ENCODE peak calls at places on chromosomes 6 and 20, in four cellular contexts. R, W, I and G are unnamed samples.

GRCh38 chr6:161393839-161394364 is 120.0 kb upstream of the AGPAT4 start:
- DNase-seq in R (peak; percentile 30), W (no peak), I (no peak), G (peak; percentile 59)

GRCh38 chr6:133681880-133682279 is 207.0 kb upstream of the TCF21 start:
- DNase-seq in R (no peak), W (no peak), I (no peak), G (no peak)

GRCh38 chr6:156917213-156917612 is 140.0 kb downstream of the ARID1B start:
- DNase-seq in R (no peak), W (no peak), I (no peak), G (no peak)

GRCh38 chr6:88650029-88650619 is 313.3 kb downstream of the RNGTT start:
- DNase-seq in R (no peak), W (no peak), I (peak; percentile 66), G (peak; percentile 23)

GRCh38 chr6:106069478-106069877 is 16.7 kb upstream of the PRDM1 start:
- DNase-seq in R (no peak), W (no peak), I (peak; percentile 69), G (no peak)

GRCh38 chr6:131954099-131954774 is 3.1 kb upstream of the CCN2 start:
- DNase-seq in R (no peak), W (no peak), I (no peak), G (no peak)

GRCh38 chr20:59742351-59743095 is 138.2 kb downstream of the PHACTR3 start:
- DNase-seq in R (no peak), W (no peak), I (no peak), G (no peak)

GRCh38 chr6:108742041-108742440 is 106.2 kb upstream of the ARMC2 start:
- DNase-seq in R (no peak), W (no peak), I (no peak), G (no peak)

GRCh38 chr6:37602360-37602759 is 95.3 kb downstream of the MDGA1 start:
- DNase-seq in R (no peak), W (no peak), I (no peak), G (no peak)

GRCh38 chr6:135310291-135310690 is 129.2 kb downstream of the MYB start:
- DNase-seq in R (no peak), W (no peak), I (no peak), G (no peak)

GRCh38 chr6:5457036-5457435 is 195.7 kb downstream of the FARS2 start:
- DNase-seq in R (no peak), W (no peak), I (no peak), G (no peak)

GRCh38 chr6:46279874-46280273 is 109.1 kb upstream of the ENPP5 start:
- DNase-seq in R (no peak), W (no peak), I (no peak), G (no peak)

GRCh38 chr6:168517742-168518347 is 76.9 kb downstream of the SMOC2 start:
- DNase-seq in R (no peak), W (no peak), I (no peak), G (no peak)

GRCh38 chr20:62655291-62656204 is 13.2 kb downstream of the SLCO4A1 start:
- DNase-seq in R (no peak), W (no peak), I (no peak), G (no peak)

GRCh38 chr20:33296206-33296605 is 13.2 kb downstream of the BPIFB1 start:
- DNase-seq in R (no peak), W (no peak), I (no peak), G (no peak)

GRCh38 chr6:54813901-54814300 is 32.7 kb upstream of the FAM83B start:
- DNase-seq in R (no peak), W (no peak), I (no peak), G (no peak)

GRCh38 chr20:22368235-22368634 is 216.1 kb downstream of the FOXA2 start:
- DNase-seq in R (no peak), W (no peak), I (no peak), G (no peak)

GRCh38 chr6:16747232-16748027 is 13.8 kb downstream of the ATXN1 start:
- DNase-seq in R (no peak), W (no peak), I (no peak), G (no peak)

GRCh38 chr20:3680701-3681351 is 984 bp downstream of the ADAM33 start:
- DNase-seq in R (no peak), W (no peak), I (no peak), G (no peak)

GRCh38 chr20:44643596-44644383 is 7.7 kb downstream of the ADA start:
- DNase-seq in R (peak; percentile 63), W (peak; percentile 22), I (no peak), G (no peak)

GRCh38 chr6:85062884-85063283 is 298.5 kb upstream of the TBX18 start:
- DNase-seq in R (no peak), W (no peak), I (no peak), G (no peak)

GRCh38 chr20:12414446-12415274 is 497.0 kb downstream of the BTBD3 start:
- DNase-seq in R (no peak), W (no peak), I (no peak), G (no peak)

GRCh38 chr6:1526689-1527088 is 83.0 kb upstream of the FOXC1 start:
- DNase-seq in R (no peak), W (no peak), I (no peak), G (no peak)

GRCh38 chr20:14245368-14245970 is 91.9 kb downstream of the FLRT3 start:
- DNase-seq in R (no peak), W (no peak), I (no peak), G (no peak)

GRCh38 chr6:158847012-158847529 is 27.9 kb upstream of the EZR start:
- DNase-seq in R (no peak), W (no peak), I (no peak), G (no peak)

GRCh38 chr20:3068986-3069900 is 2.2 kb upstream of the OXT start:
- DNase-seq in R (peak; percentile 37), W (peak; percentile 40), I (no peak), G (no peak)

GRCh38 chr6:118659513-118660217 is 8.3 kb upstream of the CEP85L start:
- DNase-seq in R (no peak), W (no peak), I (no peak), G (no peak)

GRCh38 chr6:149334682-149335160 is 17.2 kb downstream of the TAB2 start:
- DNase-seq in R (no peak), W (no peak), I (peak; percentile 23), G (no peak)